ENCODE peak calls at places on chromosome 16, in seven cellular contexts. W is astrocyte, V is Peyer's patch, P is tibial artery, C is cardiac muscle cell, K is stomach, I is body of pancreas. B is an unnamed sample.

GRCh38 chr16:68367034-68367433 is 56.2 kb downstream of the PRMT7 start:
- DNase-seq in W (no peak), V (no peak), P (no peak), C (peak; percentile 48), K (peak; percentile 48), I (peak; percentile 53), B (no peak)

GRCh38 chr16:19505600-19506303 is 16.1 kb downstream of the GDE1 start:
- DNase-seq in W (peak; percentile 78), V (no peak), P (no peak), C (peak; percentile 63), K (no peak), I (no peak), B (peak; percentile 64)

GRCh38 chr16:54647731-54648221 is 282.9 kb upstream of the IRX5 start:
- DNase-seq in W (peak; percentile 75), V (no peak), P (no peak), C (peak; percentile 56), K (no peak), I (no peak), B (peak; percentile 88)

GRCh38 chr16:76237471-76237870 is 39.7 kb upstream of the CNTNAP4 start:
- DNase-seq in W (no peak), V (no peak), P (no peak), C (no peak), K (no peak), I (no peak), B (no peak)

GRCh38 chr16:74296120-74296464 is 522 bp upstream of the PSMD7 start:
- DNase-seq in W (no peak), V (no peak), P (no peak), C (no peak), K (no peak), I (no peak), B (no peak)

GRCh38 chr16:17303101-17303500 is 167.7 kb downstream of the XYLT1 start:
- DNase-seq in W (no peak), V (no peak), P (no peak), C (no peak), K (peak; percentile 53), I (peak; percentile 62), B (no peak)

GRCh38 chr16:77850637-77851330 is 62.4 kb downstream of the VAT1L start:
- DNase-seq in W (no peak), V (no peak), P (no peak), C (no peak), K (no peak), I (no peak), B (no peak)

GRCh38 chr16:11674818-11675560 is 6.7 kb downstream of the SNN start:
- DNase-seq in W (peak; percentile 17), V (no peak), P (peak; percentile 69), C (peak; percentile 57), K (no peak), I (no peak), B (no peak)

GRCh38 chr16:57694556-57695377 is at the start of gene DRC7:
- DNase-seq in W (peak; percentile 31), V (no peak), P (no peak), C (peak; percentile 72), K (peak; percentile 57), I (peak; percentile 83), B (peak; percentile 42)

GRCh38 chr16:64687796-64688195 is 434.1 kb downstream of the CDH11 start:
- DNase-seq in W (no peak), V (no peak), P (no peak), C (no peak), K (no peak), I (no peak), B (no peak)

GRCh38 chr16:71365021-71365420 is 6.5 kb downstream of the CALB2 start:
- DNase-seq in W (no peak), V (no peak), P (no peak), C (no peak), K (no peak), I (no peak), B (no peak)

GRCh38 chr16:64751906-64752305 is 370.0 kb downstream of the CDH11 start:
- DNase-seq in W (peak; percentile 88), V (no peak), P (no peak), C (peak; percentile 18), K (no peak), I (no peak), B (peak; percentile 5)

GRCh38 chr16:85839681-85840240 is 40.3 kb downstream of the COX4I1 start:
- DNase-seq in W (no peak), V (peak; percentile 44), P (no peak), C (no peak), K (no peak), I (no peak), B (no peak)
- H3K27me3 ChIP-seq in W (peaks cover 4% of the 10 kb centered on the region), V (no peaks in the 10 kb centered on the region), P (peaks cover 58% of the 10 kb centered on the region), C (peaks cover 3% of the 10 kb centered on the region), K (peaks cover 56% of the 10 kb centered on the region), I (peaks cover 4% of the 10 kb centered on the region), B (peaks cover 8% of the 10 kb centered on the region)

DNA sequence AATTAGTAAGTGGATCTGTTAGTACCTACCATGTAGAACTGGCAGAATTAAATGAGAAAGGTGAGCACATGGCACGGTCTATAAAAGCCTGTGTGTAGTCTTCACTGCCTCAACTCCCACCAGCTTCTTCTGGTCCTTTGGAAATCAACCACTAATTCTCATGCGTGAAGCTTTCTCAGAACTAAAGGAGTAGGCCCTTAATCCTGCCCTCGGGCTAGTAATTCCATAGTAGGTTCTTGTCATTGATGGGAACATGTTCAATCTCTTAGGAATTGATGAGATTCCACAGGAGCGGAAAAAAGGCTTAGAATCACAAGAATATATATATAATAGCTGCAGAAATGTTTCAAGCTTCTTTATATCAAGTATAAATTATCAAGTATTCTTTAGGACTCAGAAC is 21.7 kb downstream of the CDR2 start:
- DNase-seq in W (no peak), V (no peak), P (no peak), C (no peak), K (no peak), I (no peak), B (no peak)
- H3K4me3 ChIP-seq in W (no peak overlapping the region), V (no peak overlapping the region), P (no peak overlapping the region), C (no peak overlapping the region), K (no peak overlapping the region), I (no peak overlapping the region), B (no peak overlapping the region)

GRCh38 chr16:2019500-2019899 is at the start of gene NPW:
- DNase-seq in W (no peak), V (no peak), P (no peak), C (no peak), K (no peak), I (no peak), B (no peak)
- H3K27me3 ChIP-seq in W (no peaks in the 10 kb centered on the region), V (peaks cover 18% of the 10 kb centered on the region), P (peaks cover 48% of the 10 kb centered on the region), C (peaks cover 44% of the 10 kb centered on the region), K (peaks cover 54% of the 10 kb centered on the region), I (peaks cover 10% of the 10 kb centered on the region), B (no peaks in the 10 kb centered on the region)

DNA sequence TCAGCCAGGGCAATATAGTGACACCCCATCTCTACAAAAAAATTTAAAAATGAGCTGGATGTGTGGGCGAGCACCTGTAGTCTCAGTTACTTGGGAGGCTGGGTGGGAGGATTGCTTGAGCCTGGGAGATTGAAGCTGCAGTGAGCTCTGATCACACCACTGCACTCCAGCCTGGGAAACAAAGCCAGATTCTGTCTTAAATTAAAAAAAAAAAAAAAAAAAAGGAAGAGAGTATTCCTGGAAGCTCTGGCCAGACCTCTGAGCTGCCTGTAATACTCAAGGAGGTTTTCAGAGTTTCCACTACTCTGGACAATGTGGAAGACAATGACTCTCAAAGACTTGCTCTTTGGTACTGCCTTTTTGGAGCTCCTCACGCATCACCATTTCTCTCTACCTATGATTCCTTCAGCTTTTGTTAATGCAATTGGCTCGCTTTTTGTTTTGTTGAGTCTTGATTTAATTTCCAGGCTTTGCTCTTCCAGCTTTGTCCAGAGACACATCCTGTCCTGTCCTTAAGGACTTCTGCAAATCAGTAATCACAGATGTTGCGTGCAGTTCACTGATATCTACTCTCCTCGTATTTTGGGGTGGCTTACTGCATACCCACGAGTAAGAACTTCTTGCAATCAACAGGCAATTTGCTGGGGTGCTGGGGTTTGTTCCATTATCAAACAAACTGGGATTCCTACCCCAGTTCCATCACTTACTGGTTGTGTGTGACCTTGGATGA is 10.8 kb downstream of the CHD9 start:
- DNase-seq in W (no peak), V (no peak), P (no peak), C (peak; percentile 67), K (no peak), I (no peak), B (no peak)
- H3K4me3 ChIP-seq in W (no peak overlapping the region), V (no peak overlapping the region), P (no peak overlapping the region), C (no peak overlapping the region), K (no peak overlapping the region), I (no peak overlapping the region), B (no peak overlapping the region)

GRCh38 chr16:86712158-86713009 is 134.0 kb downstream of the FOXL1 start:
- DNase-seq in W (no peak), V (no peak), P (no peak), C (no peak), K (no peak), I (no peak), B (no peak)
- H3K27me3 ChIP-seq in W (peaks cover 9% of the 10 kb centered on the region), V (no peaks in the 10 kb centered on the region), P (peaks cover 2% of the 10 kb centered on the region), C (no peaks in the 10 kb centered on the region), K (peaks cover 76% of the 10 kb centered on the region), I (no peaks in the 10 kb centered on the region), B (peaks cover 10% of the 10 kb centered on the region)

DNA sequence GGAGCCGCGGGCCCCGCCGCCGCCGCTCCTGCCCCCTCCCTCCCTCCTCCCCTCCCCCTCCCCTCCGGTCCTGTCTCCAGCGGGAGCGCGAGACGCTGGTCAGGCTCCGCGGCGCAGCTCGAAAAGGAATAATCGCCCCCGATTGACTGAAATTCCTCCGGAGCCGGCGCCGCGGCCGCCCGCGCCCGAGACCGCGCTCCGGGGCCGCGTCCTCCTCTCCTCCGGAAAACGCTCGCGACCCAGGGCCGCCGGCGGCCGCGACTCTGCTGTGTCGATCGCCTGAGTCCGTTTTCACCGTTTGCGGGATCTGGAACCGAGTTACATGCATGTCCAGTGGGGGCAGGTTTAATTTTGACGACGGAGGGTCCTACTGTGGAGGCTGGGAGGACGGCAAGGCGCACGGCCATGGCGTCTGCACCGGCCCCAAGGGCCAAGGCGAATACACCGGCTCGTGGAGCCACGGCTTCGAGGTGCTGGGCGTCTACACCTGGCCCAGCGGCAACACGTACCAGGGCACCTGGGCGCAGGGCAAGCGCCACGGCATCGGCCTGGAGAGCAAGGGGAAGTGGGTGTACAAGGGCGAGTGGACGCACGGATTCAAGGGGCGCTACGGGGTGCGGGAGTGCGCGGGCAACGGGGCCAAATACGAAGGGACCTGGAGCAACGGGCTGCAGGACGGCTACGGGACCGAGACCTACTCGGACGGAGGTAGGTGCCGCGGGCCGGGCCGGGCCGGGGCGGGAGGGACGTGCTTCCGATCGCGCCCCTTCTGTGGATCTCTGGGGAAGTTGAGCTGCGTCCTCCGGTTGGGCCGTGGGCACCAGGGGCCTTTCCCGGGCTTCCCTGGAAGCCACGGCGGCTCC is 744 bp downstream of the JPH3 start:
- DNase-seq in W (no peak), V (no peak), P (no peak), C (no peak), K (no peak), I (no peak), B (peak; percentile 18)
- H3K4me3 ChIP-seq in W (no peak overlapping the region), V (no peak overlapping the region), P (peak overlapping the region; percentile 29), C (peak overlapping the region; percentile 69), K (peak overlapping the region; percentile 27), I (no peak overlapping the region), B (peak overlapping the region; percentile 36)

DNA sequence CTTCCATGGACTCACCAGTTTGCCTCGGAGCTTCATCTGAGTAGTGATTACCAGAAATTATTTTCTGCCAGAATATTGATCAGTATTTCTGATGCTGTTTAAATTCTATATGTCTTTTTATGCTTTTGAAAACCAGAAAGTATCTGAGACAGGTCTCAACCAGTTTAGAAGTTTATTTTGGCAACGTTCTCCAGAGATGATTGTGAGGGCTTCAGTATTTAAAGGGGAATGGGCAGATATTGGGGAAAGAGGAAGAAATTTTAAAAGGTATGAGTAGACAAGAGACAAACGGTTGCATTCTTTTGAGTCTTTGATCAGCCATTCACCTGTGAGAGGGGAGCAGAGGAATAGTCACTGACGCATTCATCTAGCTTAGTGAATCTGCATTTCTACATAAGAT is 44.4 kb upstream of the ABCC11 start:
- DNase-seq in W (no peak), V (no peak), P (no peak), C (no peak), K (no peak), I (no peak), B (no peak)
- H3K27me3 ChIP-seq in W (no peaks in the 10 kb centered on the region), V (no peaks in the 10 kb centered on the region), P (no peaks in the 10 kb centered on the region), C (no peaks in the 10 kb centered on the region), K (no peaks in the 10 kb centered on the region), I (no peaks in the 10 kb centered on the region), B (no peaks in the 10 kb centered on the region)

B was measured in MG63.